ENCODE peak calls at places on chromosome 4, in ten cellular contexts. Y, R, H, Z, J, I, A, C, F and M are unnamed samples.

GRCh38 chr4:161252520-161253141 is 911.2 kb downstream of the FSTL5 start:
- DNase-seq in I (peak; percentile 2), J (no peak), H (no peak), A (no peak), Z (peak; percentile 26), F (peak; percentile 2), Y (no peak), C (no peak), R (no peak), M (peak; percentile 34)

GRCh38 chr4:70759126-70759525 is 37.4 kb downstream of the RUFY3 start:
- DNase-seq in I (no peak), C (no peak), H (no peak), Z (no peak), F (peak; percentile 11), J (no peak), Y (no peak), R (no peak), A (no peak), M (no peak)

GRCh38 chr4:18869166-18869565 is 847.6 kb upstream of the LCORL start:
- DNase-seq in C (no peak), R (no peak), H (no peak), I (no peak), A (no peak), Z (no peak), F (peak; percentile 53), J (no peak), Y (no peak), M (no peak)

GRCh38 chr4:78004270-78004669 is 52.9 kb upstream of the FRAS1 start:
- DNase-seq in A (no peak), Y (no peak), R (no peak), J (no peak), H (no peak), F (no peak), I (no peak), Z (no peak), C (no peak), M (no peak)

GRCh38 chr4:145216532-145216931 is 36.1 kb upstream of the OTUD4 start:
- DNase-seq in Z (peak; percentile 64), Y (no peak), F (peak; percentile 38), I (peak; percentile 62), H (no peak), R (no peak), J (no peak), A (no peak), C (no peak), M (no peak)

GRCh38 chr4:172149329-172149728 is 336.1 kb downstream of the GALNTL6 start:
- DNase-seq in Y (no peak), Z (no peak), J (no peak), H (no peak), C (no peak), A (no peak), R (no peak), F (no peak), I (no peak), M (no peak)

GRCh38 chr4:103136671-103137445 is 37.2 kb upstream of the BDH2 start:
- DNase-seq in I (no peak), F (no peak), H (no peak), A (no peak), C (no peak), Y (no peak), J (no peak), Z (no peak), R (no peak), M (no peak)

GRCh38 chr4:124060261-124060918 is 652.1 kb downstream of the ANKRD50 start:
- DNase-seq in J (peak; percentile 87), R (no peak), A (peak; percentile 79), Z (peak; percentile 29), Y (peak; percentile 73), H (no peak), C (no peak), I (peak; percentile 98), F (peak; percentile 86), M (no peak)

GRCh38 chr4:155543126-155543765 is 123.4 kb upstream of the GUCY1A1 start:
- DNase-seq in Y (no peak), H (no peak), F (peak; percentile 64), J (no peak), C (no peak), R (no peak), I (peak; percentile 49), A (no peak), Z (no peak), M (peak; percentile 20)

GRCh38 chr4:8821151-8821950 is 50.3 kb downstream of the HMX1 start:
- DNase-seq in Z (no peak), A (no peak), Y (no peak), J (peak; percentile 30), I (no peak), H (no peak), C (no peak), R (peak; percentile 31), F (no peak), M (no peak)

GRCh38 chr4:20922962-20923361 is 222.7 kb downstream of the PACRGL start:
- DNase-seq in Y (no peak), F (no peak), H (no peak), J (no peak), C (no peak), R (no peak), I (no peak), A (no peak), Z (no peak), M (no peak)

GRCh38 chr4:2954358-2955185 is 8.6 kb downstream of the NOP14 start:
- DNase-seq in Y (no peak), F (no peak), Z (peak; percentile 53), R (peak; percentile 89), H (no peak), J (no peak), A (no peak), I (no peak), C (no peak), M (peak; percentile 62)

GRCh38 chr4:160510925-160511324 is 1408.0 kb downstream of the RAPGEF2 start:
- DNase-seq in I (no peak), Y (no peak), J (no peak), Z (no peak), F (no peak), H (no peak), R (no peak), C (no peak), A (no peak), M (no peak)

GRCh38 chr4:38582445-38582844 is 81.6 kb upstream of the KLF3 start:
- DNase-seq in A (no peak), R (no peak), Y (no peak), I (no peak), F (no peak), C (no peak), J (no peak), Z (no peak), H (no peak), M (no peak)

DNA sequence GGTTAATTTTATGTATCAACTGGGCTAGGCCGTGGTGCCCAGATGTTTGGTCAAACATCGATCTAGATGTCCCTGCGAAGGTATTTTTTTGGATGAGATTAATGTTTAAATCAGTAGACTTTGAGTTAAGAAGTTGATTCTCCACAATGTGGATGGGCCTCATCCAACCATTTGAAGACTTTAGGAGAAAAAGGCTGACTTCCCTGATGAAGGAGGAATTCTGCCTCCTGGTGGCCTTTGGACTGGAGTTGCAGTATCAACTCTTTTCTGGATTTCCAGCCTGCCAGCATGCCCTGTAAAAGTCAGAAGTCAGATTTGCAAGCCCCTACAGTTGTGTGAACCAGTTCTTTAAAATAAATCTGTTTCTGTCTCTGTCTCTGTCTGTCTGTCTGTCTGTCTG is 91.4 kb downstream of the STK32B start:
- DNase-seq in R (peak; percentile 84), Y (peak; percentile 28), A (peak; percentile 48), C (peak; percentile 29), Z (peak; percentile 16), J (no peak), H (peak; percentile 20), I (peak; percentile 64), F (peak; percentile 64), M (no peak)
- TF ChIP-seq CTCF in R (peak; percentile 86), Y (peak; percentile 9), A (peak; percentile 17), C (peak; percentile 70), Z (peak; percentile 66), J (peak; percentile 59), H (peak; percentile 49), I (peak; percentile 30), F (peak; percentile 67), M (no peak)

GRCh38 chr4:105496899-105497298 is 23.0 kb upstream of the PPA2 start:
- DNase-seq in Y (no peak), J (no peak), C (no peak), I (no peak), F (no peak), H (no peak), Z (no peak), A (no peak), R (peak; percentile 52), M (no peak)
- TF ChIP-seq CTCF in Y (no peak), J (no peak), C (no peak), I (peak; percentile 6), F (peak; percentile 9), H (peak; percentile 16), Z (peak; percentile 64), A (no peak), R (peak; percentile 69), M (peak; percentile 15)

DNA sequence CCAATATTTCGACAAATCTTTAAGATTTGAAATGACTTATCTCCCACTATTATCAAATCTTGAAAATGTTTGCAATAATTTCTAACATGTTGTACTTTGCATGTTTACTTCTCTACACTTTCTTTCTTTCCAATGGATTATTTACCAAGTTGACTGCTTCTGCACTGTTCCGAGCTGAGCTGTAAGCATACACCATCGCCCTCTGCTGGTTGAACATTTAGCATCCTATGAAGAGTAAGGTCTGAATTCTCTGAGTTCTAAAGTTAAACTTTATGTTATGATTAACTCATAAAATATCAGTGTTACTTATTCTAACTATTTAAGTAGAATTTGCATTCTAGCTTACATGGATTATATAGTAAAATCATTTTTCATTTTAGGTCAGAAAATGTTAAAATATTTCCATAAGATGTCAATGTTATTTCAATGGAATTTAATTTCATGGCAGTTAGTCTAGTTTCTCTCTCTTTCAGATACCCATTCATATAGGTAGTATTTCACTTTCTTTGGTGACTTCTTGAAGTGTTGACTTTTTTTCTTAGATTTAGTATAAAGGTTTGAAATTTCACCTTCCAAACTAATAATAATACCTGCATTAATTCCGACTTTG is 137.4 kb downstream of the DKK2 start:
- DNase-seq in A (no peak), Y (no peak), C (peak; percentile 7), F (peak; percentile 68), R (peak; percentile 74), J (no peak), Z (peak; percentile 51), H (peak; percentile 48), I (peak; percentile 51), M (peak; percentile 20)
- TF ChIP-seq CTCF in A (peak; percentile 8), Y (no peak), C (peak; percentile 80), F (peak; percentile 82), R (peak; percentile 91), J (peak; percentile 57), Z (peak; percentile 96), H (peak; percentile 79), I (peak; percentile 84), M (peak; percentile 72)

DNA sequence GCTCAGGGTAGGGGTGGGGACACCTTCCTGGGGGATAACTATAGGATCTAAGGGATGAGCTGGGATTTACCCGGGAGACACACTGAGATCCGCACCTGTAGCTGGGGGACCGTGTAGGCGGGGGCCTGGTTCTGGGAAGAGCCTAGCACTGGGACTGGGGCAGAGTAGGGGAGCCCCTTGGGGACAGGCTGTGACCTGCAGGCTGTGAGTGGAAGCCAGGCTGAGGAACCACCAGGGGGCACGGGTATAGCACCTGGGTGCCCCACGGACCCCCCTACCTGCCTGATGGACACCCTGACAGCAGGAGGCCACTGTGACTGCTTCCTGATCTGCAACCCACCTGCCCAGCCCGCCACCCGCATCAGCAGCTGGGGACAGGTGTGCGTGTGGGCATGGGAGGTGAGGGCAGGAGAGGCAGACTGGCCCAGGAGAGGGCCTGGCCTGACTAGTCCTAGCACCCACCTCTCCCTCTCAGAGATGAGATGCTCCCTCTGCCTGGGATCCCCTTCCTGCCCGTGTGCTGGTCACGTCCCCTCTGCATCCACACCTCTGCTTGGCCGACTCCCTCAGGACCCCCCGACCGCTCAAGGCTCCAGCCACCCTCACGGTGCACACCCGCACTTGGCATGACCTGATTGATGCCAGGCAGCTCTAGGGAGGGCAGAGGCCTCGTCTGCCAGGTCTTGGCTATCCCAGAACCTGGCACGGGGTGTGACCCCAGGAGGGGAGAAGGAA is 94.2 kb upstream of the NKX1-1 start:
- DNase-seq in C (no peak), A (no peak), F (no peak), I (no peak), R (peak; percentile 35), H (no peak), Z (no peak), J (no peak), Y (no peak), M (no peak)
- TF ChIP-seq CTCF in C (no peak), A (no peak), F (no peak), I (no peak), R (peak; percentile 29), H (no peak), Z (no peak), J (no peak), Y (no peak), M (no peak)